ENCODE peak calls at places on chromosomes 2 and 18, in ten cellular contexts. H is neural progenitor cell; C is ovary; Y is NCI-H1105 treated with DMSO at 0.1 percent for 48 hours; D is ureter; I is iris pigment epithelial cell; M is stimulated activated CD4-positive, alpha-beta T cell treated with anti-CD3 and anti-CD28 coated beads, TNF-alpha, amount 100 ng/mL, for 24 hours; S is adrenal gland; V is HEK293T; E is HS-27A. Q is an unnamed sample.

GRCh38 chr18:56645415-56646016 is 5.6 kb upstream of the WDR7 start:
- DNase-seq in H (peak), C (no peak), Y (peak), D (no peak), I (peak), M (no peak), S (no peak), V (no peak), E (no peak), Q (peak)

GRCh38 chr2:149038442-149039212 is at the start of gene LYPD6B:
- DNase-seq in H (peak), C (no peak), Y (no peak), D (peak), I (no peak), M (no peak), S (no peak), V (peak), E (no peak), Q (peak)

GRCh38 chr2:219433666-219434467 is 776 bp upstream of the SPEG start:
- DNase-seq in H (peak), C (no peak), Y (no peak), D (no peak), I (peak), M (no peak), S (no peak), V (peak), E (no peak), Q (peak)

GRCh38 chr18:35030234-35030989 is 10.8 kb upstream of the MAPRE2 start:
- DNase-seq in H (no peak), C (no peak), Y (no peak), D (no peak), I (no peak), M (no peak), S (no peak), V (no peak), E (no peak), Q (peak)

GRCh38 chr2:35741556-35741955 is 614.0 kb upstream of the CRIM1 start:
- DNase-seq in H (no peak), C (no peak), Y (no peak), D (no peak), I (peak), M (no peak), S (no peak), V (no peak), E (no peak), Q (no peak)

GRCh38 chr2:24472416-24472815 is 18.6 kb upstream of the NCOA1 start:
- DNase-seq in H (no peak), C (no peak), Y (no peak), D (no peak), I (no peak), M (no peak), S (no peak), V (no peak), E (no peak), Q (no peak)

GRCh38 chr2:88003074-88003755 is 13.1 kb downstream of the RNU2-63P start:
- DNase-seq in H (peak), C (no peak), Y (no peak), D (no peak), I (no peak), M (no peak), S (no peak), V (no peak), E (no peak), Q (no peak)

GRCh38 chr2:241620419-241620769 is 16.6 kb downstream of the THAP4 start:
- DNase-seq in H (no peak), C (no peak), Y (no peak), D (no peak), I (peak), M (peak), S (no peak), V (no peak), E (no peak), Q (no peak)

GRCh38 chr2:29601872-29602271 is 319.5 kb downstream of the ALK start:
- DNase-seq in H (no peak), C (no peak), Y (no peak), D (no peak), I (no peak), M (no peak), S (no peak), V (no peak), E (no peak), Q (peak)